ENCODE peak calls at places on chromosomes 6 and 20, in six cellular contexts. K is tibial nerve; Z is LoVo; B is left ventricle myocardium superior; C is effector memory CD4-positive, alpha-beta T cell; A is T-helper 2 cell. X is an unnamed sample.

GRCh38 chr6:123062645-123063044 is 66.6 kb downstream of the CLVS2 start:
- DNase-seq in C (no peak), K (no peak), Z (no peak), A (no peak), B (no peak), X (no peak)

GRCh38 chr20:3168079-3168828 is 5.1 kb downstream of the LZTS3 start:
- DNase-seq in Z (no peak), K (no peak), C (no peak), B (peak), A (no peak), X (peak)

GRCh38 chr6:166476634-166477215 is 94.0 kb upstream of the MPC1 start:
- DNase-seq in K (no peak), C (no peak), Z (no peak), A (no peak), B (no peak), X (no peak)

GRCh38 chr20:62198496-62198895 is 15.7 kb downstream of the MTG2 start:
- DNase-seq in A (no peak), B (peak), C (no peak), K (no peak), Z (no peak), X (no peak)

GRCh38 chr20:8795404-8795803 is 273.5 kb upstream of the PLCB4 start:
- DNase-seq in A (no peak), K (no peak), C (no peak), B (no peak), Z (no peak), X (no peak)

GRCh38 chr20:16337707-16338106 is 235.5 kb downstream of the KIF16B start:
- DNase-seq in Z (no peak), B (no peak), K (no peak), C (no peak), A (no peak), X (no peak)

GRCh38 chr6:42339991-42340401 is 111.7 kb downstream of the TRERF1 start:
- DNase-seq in K (no peak), C (no peak), B (no peak), Z (no peak), A (no peak), X (no peak)

GRCh38 chr20:48329676-48330644 is 497.8 kb downstream of the PREX1 start:
- DNase-seq in B (no peak), A (no peak), C (no peak), Z (no peak), K (no peak), X (no peak)

GRCh38 chr6:110859335-110859792 is 15.2 kb upstream of the AMD1 start:
- DNase-seq in B (no peak), K (no peak), C (no peak), Z (no peak), A (no peak), X (no peak)

GRCh38 chr20:6588296-6588695 is 179.2 kb upstream of the BMP2 start:
- DNase-seq in B (no peak), C (no peak), K (no peak), Z (peak), A (no peak), X (peak)

GRCh38 chr6:134398453-134398852 is 80.5 kb upstream of the SGK1 start:
- DNase-seq in Z (no peak), B (no peak), C (no peak), A (no peak), K (no peak), X (no peak)

X was measured in pancreas.